ENCODE peak calls at places on chromosomes 16 and 17, in four cellular contexts. W is mesendoderm, Q is IMR-90, H is H1. O is an unnamed sample.

GRCh38 chr17:33142703-33143299 is 150.3 kb downstream of the ASIC2 start:
- DNase-seq in W (peak; percentile 58), Q (peak; percentile 24), H (no peak), O (peak; percentile 62)

GRCh38 chr17:28972437-28972836 is 21.1 kb upstream of the PHF12 start:
- DNase-seq in W (no peak), Q (no peak), H (no peak), O (no peak)

GRCh38 chr16:30499284-30499683 is 26.7 kb downstream of the ITGAL start:
- DNase-seq in W (no peak), Q (no peak), H (no peak), O (no peak)

GRCh38 chr16:68179196-68179795 is 56.6 kb downstream of the ESRP2 start:
- DNase-seq in W (no peak), Q (peak; percentile 31), H (no peak), O (no peak)

GRCh38 chr16:11250091-11250785 is 5.8 kb downstream of the SOCS1 start:
- DNase-seq in W (peak; percentile 67), Q (peak; percentile 78), H (no peak), O (peak; percentile 81)

GRCh38 chr16:54936979-54937672 is 6.5 kb downstream of the IRX5 start:
- DNase-seq in W (peak; percentile 82), Q (no peak), H (no peak), O (peak; percentile 79)

GRCh38 chr17:17186051-17186450 is 20.1 kb downstream of the PLD6 start:
- DNase-seq in W (peak; percentile 58), Q (peak; percentile 12), H (no peak), O (no peak)

GRCh38 chr17:9266769-9267168 is 245.5 kb downstream of the NTN1 start:
- DNase-seq in W (no peak), Q (no peak), H (no peak), O (no peak)

GRCh38 chr17:81930142-81931125 is 2.9 kb upstream of the MAFG start:
- DNase-seq in W (no peak), Q (no peak), H (no peak), O (no peak)

GRCh38 chr17:75394332-75394918 is 11.1 kb downstream of the GRB2 start:
- DNase-seq in W (peak; percentile 13), Q (no peak), H (no peak), O (no peak)

GRCh38 chr16:11232852-11233726 is 22.9 kb downstream of the SOCS1 start:
- DNase-seq in W (peak; percentile 35), Q (no peak), H (no peak), O (peak; percentile 72)

GRCh38 chr17:77424585-77425344 is 284.0 kb downstream of the SEC14L1 start:
- DNase-seq in W (no peak), Q (peak; percentile 96), H (no peak), O (no peak)

GRCh38 chr17:51461578-51462004 is 201.2 kb downstream of the UTP18 start:
- DNase-seq in W (peak; percentile 84), Q (peak; percentile 23), H (peak; percentile 29), O (peak; percentile 92)

GRCh38 chr16:50021509-50021908 is 3.5 kb upstream of the CNEP1R1 start:
- DNase-seq in W (peak; percentile 83), Q (no peak), H (no peak), O (peak; percentile 65)

GRCh38 chr16:15857779-15858560 is 1.1 kb upstream of the MYH11 start:
- DNase-seq in W (peak; percentile 70), Q (peak; percentile 50), H (no peak), O (peak; percentile 54)

GRCh38 chr17:19723967-19724366 is 7.6 kb upstream of the SLC47A2 start:
- DNase-seq in W (no peak), Q (no peak), H (no peak), O (no peak)

GRCh38 chr16:77057161-77057736 is 133.7 kb upstream of the MON1B start:
- DNase-seq in W (peak; percentile 23), Q (no peak), H (no peak), O (no peak)

GRCh38 chr17:33302394-33302793 is 9.3 kb upstream of the ASIC2 start:
- DNase-seq in W (peak; percentile 48), Q (no peak), H (no peak), O (no peak)

GRCh38 chr16:22189473-22190168 is 16.5 kb upstream of the EEF2K start:
- DNase-seq in W (no peak), Q (peak; percentile 16), H (no peak), O (peak; percentile 48)

GRCh38 chr17:4850236-4850635 is 17.1 kb downstream of the MINK1 start:
- DNase-seq in W (no peak), Q (no peak), H (no peak), O (no peak)

GRCh38 chr17:41848788-41849187 is 11.2 kb downstream of the KLHL10 start:
- DNase-seq in W (no peak), Q (peak; percentile 66), H (no peak), O (no peak)

GRCh38 chr17:72609501-72609900 is 483.0 kb downstream of the SLC39A11 start:
- DNase-seq in W (no peak), Q (peak; percentile 38), H (no peak), O (no peak)

GRCh38 chr17:83053779-83054451 is 25.5 kb upstream of the METRNL start:
- DNase-seq in W (no peak), Q (no peak), H (no peak), O (no peak)

GRCh38 chr17:68821860-68822693 is 133.1 kb downstream of the ABCA8 start:
- DNase-seq in W (no peak), Q (peak; percentile 94), H (no peak), O (no peak)

GRCh38 chr17:57114085-57114673 is 29.1 kb downstream of the AKAP1 start:
- DNase-seq in W (peak; percentile 66), Q (peak; percentile 6), H (peak; percentile 15), O (peak; percentile 88)

GRCh38 chr17:73586153-73586906 is 57.9 kb downstream of the SDK2 start:
- DNase-seq in W (no peak), Q (no peak), H (no peak), O (no peak)

GRCh38 chr16:4212934-4213296 is 29.0 kb downstream of the SRL start:
- DNase-seq in W (no peak), Q (peak; percentile 61), H (no peak), O (no peak)

GRCh38 chr16:90020260-90020837 is 1.1 kb upstream of the DBNDD1 start:
- DNase-seq in W (peak; percentile 45), Q (peak; percentile 36), H (no peak), O (no peak)

GRCh38 chr17:48606892-48607241 is 2.1 kb upstream of the HOXB6 start:
- DNase-seq in W (no peak), Q (no peak), H (no peak), O (no peak)
- H3K27ac ChIP-seq in W (no peak overlapping the region), Q (no peak overlapping the region), H (no peak overlapping the region), O (no peak overlapping the region)

DNA sequence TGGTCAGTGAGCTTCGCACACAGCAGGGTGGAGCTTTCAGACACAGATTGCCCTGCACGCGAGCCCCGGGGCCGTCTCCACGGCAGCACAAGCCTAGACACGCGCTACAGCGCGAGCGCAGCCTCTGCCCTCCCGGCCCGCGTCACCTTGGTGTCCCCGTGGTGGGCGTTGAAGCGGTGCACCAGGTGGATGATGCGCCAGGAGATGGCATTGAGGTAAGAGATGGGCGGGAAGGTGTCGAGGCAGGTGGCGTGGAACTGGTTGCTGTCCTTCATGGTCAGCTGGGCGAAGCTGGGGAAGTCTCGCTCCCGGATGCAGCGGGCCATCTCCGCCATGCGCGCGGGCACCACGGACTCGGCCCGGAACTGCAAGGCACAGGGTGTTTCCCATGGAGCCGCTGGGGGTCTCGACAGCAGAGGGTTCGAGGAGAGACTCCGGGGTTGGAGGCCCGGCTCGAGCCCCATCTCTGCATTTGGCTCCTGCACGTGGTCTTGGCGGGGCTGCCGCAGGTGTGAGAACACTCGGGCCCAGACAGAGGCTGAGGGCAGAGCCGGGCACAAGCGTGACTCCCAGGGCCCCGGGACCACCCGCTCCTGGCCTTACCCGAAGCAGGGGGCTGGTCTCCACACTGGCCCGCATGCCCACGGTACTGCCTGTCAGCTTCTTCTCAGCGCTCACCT is 4.3 kb upstream of the CYBA start:
- DNase-seq in W (no peak), Q (no peak), H (no peak), O (no peak)
- H4K5ac ChIP-seq in W (no peak overlapping the region), Q (no peak overlapping the region), H (no peak overlapping the region), O (no peak overlapping the region)

DNA sequence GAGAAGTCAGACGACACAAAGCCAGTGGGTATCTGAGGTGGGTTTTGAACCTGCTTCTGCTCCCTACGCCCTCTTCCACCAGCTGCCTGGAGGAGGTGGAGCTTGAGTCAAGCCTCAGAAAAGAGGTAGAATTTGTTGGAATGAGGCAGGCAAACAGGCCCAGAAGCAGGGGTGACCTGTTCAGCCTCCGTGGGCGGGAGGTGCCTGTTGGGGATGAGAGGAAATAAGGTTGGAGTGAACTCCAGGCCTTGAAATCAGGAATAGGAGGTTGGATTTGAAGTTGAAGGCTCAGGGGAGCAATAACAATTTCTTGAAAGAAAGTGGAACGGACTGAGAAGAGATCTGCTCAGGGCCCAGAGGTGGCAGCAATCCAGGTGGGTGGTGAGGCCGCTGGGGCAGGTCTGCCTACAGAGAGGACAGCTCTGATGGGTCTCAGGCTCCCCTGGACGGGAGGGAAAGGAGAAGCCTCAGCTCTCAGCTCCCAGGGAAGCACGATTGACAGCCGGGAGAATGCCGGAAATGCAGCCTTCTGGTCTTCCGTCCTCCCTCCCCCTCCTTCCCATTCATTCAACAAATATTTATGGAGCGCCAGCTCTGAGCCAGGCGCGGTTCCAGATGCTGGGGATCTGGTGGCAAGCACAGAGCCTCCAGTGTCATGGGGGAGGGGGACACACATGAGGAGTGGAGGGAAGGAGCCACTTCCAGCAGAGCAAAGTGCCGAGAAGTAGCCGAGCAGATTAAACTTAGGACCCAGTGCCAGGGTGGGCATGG is 61.9 kb upstream of the CIBAR2 start:
- DNase-seq in W (peak; percentile 85), Q (peak; percentile 89), H (no peak), O (no peak)
- H2BK120ac ChIP-seq in W (no peak overlapping the region), Q (peak overlapping the region; percentile 96), H (no peak overlapping the region), O (no peak overlapping the region)

DNA sequence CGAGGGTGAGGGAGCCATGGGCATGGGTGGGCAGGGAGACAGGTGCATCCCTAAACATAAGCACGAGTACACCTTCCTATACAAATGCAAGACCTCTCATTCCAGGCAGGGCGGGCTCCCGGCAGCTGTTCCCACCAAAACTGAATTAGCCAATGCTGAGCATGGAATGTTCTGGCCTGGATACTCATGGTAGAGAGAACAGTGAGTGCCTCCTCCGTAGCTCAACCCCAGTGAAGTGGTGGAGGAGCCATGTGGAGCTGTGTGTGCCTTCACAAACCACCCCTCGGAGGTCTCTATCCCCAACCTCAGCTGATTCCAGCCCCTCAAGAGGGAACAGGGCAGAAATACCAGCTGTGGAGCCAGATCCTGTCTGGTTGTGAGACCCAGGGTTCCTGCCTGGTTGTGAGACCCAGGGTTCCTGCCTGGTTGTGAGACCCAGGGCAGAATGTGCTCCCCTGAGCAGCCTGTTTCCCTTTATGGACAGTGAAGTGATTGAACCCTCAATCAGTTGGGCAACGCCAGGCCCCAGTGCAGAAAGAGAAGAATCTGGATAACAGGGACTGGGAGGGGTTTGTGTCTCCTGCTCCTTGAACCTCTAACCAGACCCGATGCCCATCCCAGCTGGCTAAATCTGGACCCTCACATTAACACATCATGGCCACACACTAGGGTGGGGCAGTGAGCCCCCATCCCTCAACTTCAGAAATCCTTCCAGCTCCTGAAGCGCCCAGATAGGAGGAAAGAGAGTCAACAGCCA is 2.4 kb upstream of the CDH16 start:
- DNase-seq in W (no peak), Q (no peak), H (no peak), O (no peak)
- H3K27ac ChIP-seq in W (no peak overlapping the region), Q (no peak overlapping the region), H (no peak overlapping the region), O (no peak overlapping the region)

DNA sequence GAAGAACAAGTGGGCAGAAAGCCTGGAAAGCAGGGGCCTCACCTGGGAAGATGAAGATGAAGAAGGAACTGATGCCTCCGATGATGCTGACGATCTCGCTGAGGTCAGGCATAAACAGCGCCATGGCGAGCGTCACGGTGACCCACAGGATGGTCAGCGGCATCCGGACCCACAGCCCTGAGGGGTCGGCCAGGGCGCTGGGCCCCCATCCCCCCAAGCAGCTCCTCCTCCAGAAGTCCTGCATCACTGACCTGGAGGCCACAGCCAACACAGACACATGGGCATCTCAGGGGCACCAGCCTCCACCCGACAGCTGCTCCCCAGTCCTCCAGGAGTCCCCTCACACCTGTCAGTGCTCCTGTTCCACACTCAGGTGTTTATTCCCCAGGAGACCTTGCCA is 26.1 kb downstream of the SLC38A8 start:
- DNase-seq in W (no peak), Q (no peak), H (no peak), O (no peak)
- H4K5ac ChIP-seq in W (no peak overlapping the region), Q (no peak overlapping the region), H (no peak overlapping the region), O (no peak overlapping the region)

GRCh38 chr16:88785106-88785924 is at the start of gene PIEZO1:
- DNase-seq in W (peak; percentile 46), Q (peak; percentile 52), H (no peak), O (no peak)
- H2BK120ac ChIP-seq in W (peak within 1 kb of the TSS; percentile 48), Q (peak within 1 kb of the TSS; percentile 70), H (no peak within 1 kb of the TSS), O (no peak within 1 kb of the TSS)